ENCODE peak calls at places on chromosomes 1 and 21, in ten cellular contexts. D, U, I, Q, L, N, M, T, V and J are unnamed samples.

GRCh38 chr21:24045775-24046215 is 1561.5 kb downstream of the MRPL39 start:
- DNase-seq in I (peak), Q (peak), L (peak), V (no peak), N (peak), T (no peak), D (no peak), M (no peak), U (peak), J (no peak)

GRCh38 chr1:59678809-59679228 is 135.9 kb upstream of the HOOK1 start:
- DNase-seq in N (no peak), D (no peak), L (no peak), T (peak), I (peak), M (no peak), V (no peak), Q (no peak), U (peak), J (no peak)

GRCh38 chr1:100323428-100324106 is 28.7 kb upstream of the CDC14A start:
- DNase-seq in D (no peak), T (peak), L (no peak), N (no peak), M (no peak), V (no peak), Q (no peak), U (no peak), I (no peak), J (no peak)

GRCh38 chr1:17892225-17892624 is 137.1 kb downstream of the ACTL8 start:
- DNase-seq in V (no peak), D (no peak), T (no peak), M (no peak), I (no peak), U (no peak), L (no peak), N (no peak), Q (no peak), J (no peak)

GRCh38 chr1:226827458-226827857 is 43.0 kb upstream of the PSEN2 start:
- DNase-seq in N (peak), T (no peak), L (no peak), M (no peak), D (no peak), U (peak), V (no peak), I (no peak), Q (no peak), J (no peak)

GRCh38 chr1:20184997-20185833 is 681 bp upstream of the UBXN10 start:
- DNase-seq in Q (no peak), V (peak), I (no peak), M (peak), T (no peak), N (no peak), U (no peak), L (no peak), D (peak), J (peak)

GRCh38 chr1:150544204-150544603 is 5.0 kb upstream of the ADAMTSL4 start:
- DNase-seq in V (no peak), T (no peak), L (peak), D (no peak), U (peak), I (no peak), Q (no peak), N (peak), M (no peak), J (no peak)

GRCh38 chr1:96472471-96472870 is 249.1 kb upstream of the PTBP2 start:
- DNase-seq in V (no peak), Q (no peak), M (no peak), D (no peak), N (no peak), L (no peak), I (no peak), T (no peak), U (peak), J (no peak)

GRCh38 chr21:34911360-34911759 is 137.7 kb downstream of the RUNX1 start:
- DNase-seq in T (no peak), V (no peak), M (no peak), L (no peak), I (no peak), N (no peak), Q (peak), U (no peak), D (no peak), J (no peak)

GRCh38 chr1:184954232-184954995 is 19.9 kb downstream of the NIBAN1 start:
- DNase-seq in V (no peak), I (no peak), N (no peak), T (no peak), L (no peak), U (no peak), M (no peak), D (no peak), Q (no peak), J (no peak)

GRCh38 chr21:26843912-26844257 is 1.3 kb downstream of the ADAMTS1 start:
- DNase-seq in M (no peak), I (no peak), L (no peak), T (no peak), Q (no peak), V (no peak), D (no peak), U (peak), N (no peak), J (no peak)

GRCh38 chr1:38244218-38244617 is 197.6 kb upstream of the POU3F1 start:
- DNase-seq in U (no peak), N (no peak), I (no peak), T (no peak), L (no peak), Q (no peak), D (no peak), M (no peak), V (no peak), J (no peak)

GRCh38 chr1:202834771-202835547 is 24.2 kb downstream of the PCAT6 start:
- DNase-seq in D (no peak), T (no peak), I (no peak), N (no peak), V (no peak), L (no peak), Q (no peak), U (no peak), M (no peak), J (no peak)

GRCh38 chr1:114316204-114316603 is 162.5 kb upstream of the SYT6 start:
- DNase-seq in D (no peak), V (no peak), L (no peak), U (no peak), Q (peak), N (no peak), M (no peak), I (no peak), T (no peak), J (no peak)

GRCh38 chr21:15986277-15986676 is 256.5 kb downstream of the USP25 start:
- DNase-seq in I (no peak), Q (no peak), U (no peak), D (no peak), M (no peak), T (no peak), N (peak), L (no peak), V (no peak), J (no peak)

GRCh38 chr1:203556047-203556851 is 62.3 kb downstream of the OPTC start:
- DNase-seq in D (no peak), L (no peak), V (no peak), T (peak), I (no peak), U (peak), M (no peak), N (no peak), Q (peak), J (no peak)

GRCh38 chr1:39184354-39184818 is 20.1 kb upstream of the MACF1 start:
- DNase-seq in Q (no peak), V (no peak), T (no peak), L (no peak), I (no peak), D (no peak), M (no peak), U (no peak), N (no peak), J (no peak)

GRCh38 chr1:34312359-34312758 is 135.7 kb downstream of the C1orf94 start:
- DNase-seq in V (no peak), L (no peak), M (no peak), T (no peak), N (no peak), Q (no peak), I (no peak), D (no peak), U (no peak), J (no peak)

GRCh38 chr1:94183197-94183815 is 54.1 kb downstream of the ARHGAP29 start:
- DNase-seq in Q (no peak), T (no peak), U (no peak), M (no peak), I (no peak), L (no peak), N (no peak), V (no peak), D (no peak), J (no peak)

GRCh38 chr1:181588631-181589030 is 105.3 kb downstream of the CACNA1E start:
- DNase-seq in L (no peak), U (no peak), Q (no peak), T (no peak), V (no peak), M (no peak), N (no peak), D (no peak), I (no peak), J (no peak)

GRCh38 chr1:59487335-59488031 is 190.6 kb downstream of the FGGY start:
- DNase-seq in M (no peak), Q (no peak), V (no peak), D (no peak), T (no peak), N (no peak), L (no peak), U (peak), I (no peak), J (no peak)

GRCh38 chr1:227273557-227273956 is 44.7 kb downstream of the CDC42BPA start:
- DNase-seq in N (no peak), Q (peak), D (no peak), L (no peak), T (no peak), U (peak), I (peak), M (no peak), V (no peak), J (no peak)

GRCh38 chr1:23648576-23648975 is 43.0 kb upstream of the RPL11 start:
- DNase-seq in Q (peak), T (no peak), D (no peak), V (no peak), N (no peak), L (no peak), U (no peak), I (no peak), M (no peak), J (no peak)

GRCh38 chr1:190168116-190168515 is 309.5 kb downstream of the BRINP3 start:
- DNase-seq in N (no peak), I (peak), M (no peak), D (no peak), V (no peak), U (peak), T (no peak), L (no peak), Q (no peak), J (no peak)

GRCh38 chr1:221254813-221255212 is 375.6 kb downstream of the HLX start:
- DNase-seq in N (no peak), V (no peak), D (no peak), U (no peak), M (no peak), T (no peak), I (no peak), Q (no peak), L (no peak), J (no peak)

GRCh38 chr1:27366113-27366410 is 699 bp downstream of the MAP3K6 start:
- DNase-seq in Q (no peak), L (peak), U (peak), N (peak), T (no peak), I (peak), D (no peak), M (peak), V (peak), J (peak)

GRCh38 chr1:117147856-117148588 is 26.5 kb upstream of the TRIM45 start:
- DNase-seq in D (no peak), N (no peak), M (no peak), T (peak), L (no peak), Q (no peak), I (no peak), U (peak), V (no peak), J (no peak)

GRCh38 chr1:218717611-218718010 is 372.5 kb downstream of the TGFB2 start:
- DNase-seq in N (no peak), I (no peak), U (peak), L (no peak), Q (no peak), T (no peak), D (no peak), V (no peak), M (no peak), J (no peak)

GRCh38 chr1:116911779-116912469 is 2.2 kb downstream of the PTGFRN start:
- DNase-seq in D (no peak), M (no peak), U (peak), Q (no peak), V (no peak), I (no peak), N (no peak), T (no peak), L (no peak), J (no peak)

GRCh38 chr1:75630004-75630403 is 19.1 kb upstream of the SLC44A5 start:
- DNase-seq in N (no peak), D (no peak), I (no peak), L (no peak), U (no peak), M (no peak), V (no peak), Q (no peak), T (no peak), J (no peak)

GRCh38 chr1:203199481-203200058 is 13.1 kb upstream of the CHI3L1 start:
- DNase-seq in Q (no peak), U (no peak), N (no peak), D (no peak), M (no peak), V (no peak), T (no peak), I (no peak), L (no peak), J (no peak)

GRCh38 chr1:36327421-36328087 is 4.1 kb upstream of the EVA1B start:
- DNase-seq in D (no peak), M (no peak), T (no peak), V (no peak), N (no peak), I (no peak), L (no peak), Q (no peak), U (peak), J (no peak)